ENCODE peak calls at places on chromosomes 11 and 22, in six cellular contexts. V is left ventricle myocardium inferior, J is colonic mucosa, L is endothelial cell, F is tibial artery, E is glutamatergic neuron. W is an unnamed sample.

GRCh38 chr11:75565221-75565814 is 3.3 kb downstream of the SERPINH1 start:
- DNase-seq in V (peak), J (no peak), L (no peak), F (peak), E (no peak), W (no peak)

GRCh38 chr11:70526116-70527045 is 128.1 kb downstream of the CTTN start:
- DNase-seq in V (no peak), J (no peak), L (no peak), F (no peak), E (peak), W (no peak)

GRCh38 chr11:22666700-22667439 is 459 bp downstream of the GAS2 start:
- DNase-seq in V (peak), J (peak), L (peak), F (no peak), E (peak), W (no peak)

GRCh38 chr22:32649515-32650200 is 151.8 kb upstream of the TIMP3 start:
- DNase-seq in V (no peak), J (no peak), L (no peak), F (peak), E (no peak), W (no peak)

GRCh38 chr11:35177370-35177769 is 38.4 kb downstream of the CD44 start:
- DNase-seq in V (no peak), J (no peak), L (no peak), F (no peak), E (no peak), W (no peak)

GRCh38 chr22:44330727-44331660 is 18.2 kb upstream of the SHISAL1 start:
- DNase-seq in V (no peak), J (no peak), L (peak), F (no peak), E (peak), W (no peak)

GRCh38 chr22:33400061-33400840 is 342.1 kb upstream of the SYN3 start:
- DNase-seq in V (no peak), J (no peak), L (no peak), F (no peak), E (no peak), W (no peak)

GRCh38 chr11:44047931-44048431 is at the start of gene ACCSL:
- DNase-seq in V (no peak), J (no peak), L (no peak), F (no peak), E (no peak), W (no peak)

GRCh38 chr11:34165786-34166557 is 60.5 kb downstream of the NAT10 start:
- DNase-seq in V (no peak), J (no peak), L (no peak), F (no peak), E (no peak), W (no peak)

GRCh38 chr11:79219186-79220045 is 221.4 kb downstream of the TENM4 start:
- DNase-seq in V (no peak), J (no peak), L (no peak), F (no peak), E (no peak), W (no peak)

GRCh38 chr22:24529898-24530297 is 25.0 kb downstream of the GUCD1 start:
- DNase-seq in V (no peak), J (no peak), L (no peak), F (no peak), E (no peak), W (no peak)

GRCh38 chr22:33785283-33785991 is 134.8 kb downstream of the LARGE1 start:
- DNase-seq in V (no peak), J (no peak), L (no peak), F (no peak), E (no peak), W (no peak)

GRCh38 chr11:132451942-132452601 is 1080.2 kb downstream of the OPCML start:
- DNase-seq in V (no peak), J (no peak), L (no peak), F (no peak), E (no peak), W (no peak)

GRCh38 chr22:35076648-35077047 is 10.7 kb downstream of the ISX start:
- DNase-seq in V (no peak), J (no peak), L (no peak), F (no peak), E (no peak), W (no peak)

DNA sequence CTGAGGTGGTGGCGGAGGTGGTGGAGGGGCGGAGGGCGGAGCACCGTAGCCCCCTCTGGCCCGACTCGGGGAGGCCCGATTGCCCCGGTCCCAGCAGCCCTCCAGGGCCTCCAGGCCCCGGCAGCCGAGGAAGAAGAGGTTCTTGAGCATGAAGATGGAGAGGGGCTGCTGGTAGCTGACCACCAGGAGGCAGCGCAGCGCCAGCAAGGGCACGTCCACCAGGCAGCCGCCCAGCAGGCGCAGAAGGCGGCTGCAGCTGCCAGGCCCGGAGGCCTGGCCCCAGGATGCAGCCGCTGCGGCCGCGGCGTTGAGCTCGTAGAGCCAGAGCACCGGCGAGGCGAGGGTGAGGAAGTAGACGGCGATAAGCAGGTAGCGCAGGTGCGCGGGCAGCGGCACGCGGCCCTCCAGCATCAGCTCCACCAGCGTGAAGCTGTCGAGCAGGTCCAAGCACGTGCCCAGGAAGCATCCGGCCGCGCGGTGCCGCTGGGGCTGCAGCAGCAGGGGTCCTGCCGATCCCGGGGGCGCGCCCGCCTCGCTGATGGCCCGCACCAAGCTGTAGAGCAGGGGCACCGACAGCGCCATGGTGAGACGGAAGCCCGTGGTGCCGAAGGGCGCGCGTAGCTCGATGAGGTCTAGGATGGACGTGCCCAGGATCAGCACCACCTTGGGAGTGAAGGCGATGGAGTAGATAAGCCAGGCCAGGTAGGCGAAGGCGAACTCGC is 1.5 kb downstream of the TMEM121B start:
- DNase-seq in V (peak), J (peak), L (peak), F (no peak), E (peak), W (no peak)
- TF ChIP-seq CTCF in V (peak), J (peak), L (peak), F (no peak), E (peak), W (no peak)

DNA sequence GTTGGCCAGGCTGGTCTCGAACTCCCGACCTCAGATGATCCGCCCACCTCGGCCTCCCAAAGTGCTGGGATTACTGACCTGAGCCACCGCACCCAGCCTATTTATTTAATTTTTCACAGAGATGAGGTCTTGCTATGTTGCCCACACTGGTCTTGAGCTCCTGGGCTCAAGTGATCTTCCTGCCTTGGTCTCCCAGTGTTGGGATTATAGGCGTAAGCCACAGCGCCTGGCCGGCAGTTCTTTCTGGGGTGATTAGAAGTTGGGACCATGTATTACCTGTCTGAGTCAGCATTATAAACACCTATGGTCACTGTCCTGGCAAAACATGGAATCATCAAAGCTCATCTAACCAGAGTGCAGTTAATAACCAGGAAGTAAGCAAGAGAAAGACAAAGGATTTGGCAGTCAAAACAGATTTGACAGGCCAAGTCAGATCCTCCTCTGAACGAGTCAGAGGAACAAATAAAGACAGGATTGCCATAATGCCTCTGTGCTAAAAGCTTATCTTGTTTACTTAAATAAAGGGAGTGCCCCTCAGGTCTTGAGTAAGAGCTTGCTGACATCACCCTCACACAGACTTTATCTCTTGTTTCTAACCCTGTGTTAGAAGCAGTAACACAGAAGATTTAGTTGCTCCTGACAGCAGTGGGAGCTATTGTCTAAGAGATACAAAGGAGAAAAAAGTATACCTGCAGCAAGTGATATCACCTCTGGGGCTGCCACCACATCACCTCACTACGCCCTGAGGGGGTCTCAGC is 3.7 kb downstream of the SERPIND1 start:
- DNase-seq in V (no peak), J (peak), L (no peak), F (no peak), E (no peak), W (peak)
- TF ChIP-seq CTCF in V (no peak), J (no peak), L (no peak), F (no peak), E (no peak), W (peak)

DNA sequence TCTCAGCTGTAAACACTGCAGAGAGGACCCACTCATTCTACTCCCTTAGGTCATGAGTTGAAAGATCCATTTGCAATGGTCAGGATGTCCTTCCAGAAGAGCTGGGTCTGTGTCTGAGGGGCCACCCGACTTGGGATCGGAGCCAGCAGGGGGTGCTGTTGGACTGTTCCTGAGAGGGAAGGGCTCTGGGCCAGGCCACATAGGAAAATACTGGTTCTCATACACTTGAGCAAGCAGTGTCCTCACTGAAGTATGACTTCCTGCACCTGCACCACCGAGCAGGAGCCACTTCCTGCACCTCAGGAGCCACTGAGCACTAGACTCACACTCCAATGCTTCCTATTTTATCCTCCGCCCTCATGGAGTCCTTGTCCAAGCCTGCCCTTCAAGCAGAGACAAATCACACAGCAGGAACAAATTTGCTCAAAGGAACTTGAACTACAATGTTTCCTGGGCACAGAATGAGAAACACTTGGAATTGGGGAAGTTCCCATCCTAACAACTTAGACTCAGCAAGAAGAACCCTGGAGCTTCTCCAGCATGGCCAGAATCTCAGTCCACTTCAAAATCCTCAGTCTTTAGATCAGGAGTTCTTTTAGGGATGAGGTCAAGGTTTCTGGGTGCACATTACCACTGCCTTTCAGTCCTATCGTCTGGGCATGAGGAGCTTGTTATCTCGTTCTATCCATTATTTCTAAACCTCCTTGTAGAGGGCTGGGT is 36.6 kb upstream of the VPREB1 start:
- DNase-seq in V (peak), J (peak), L (peak), F (peak), E (peak), W (peak)
- TF ChIP-seq CTCF in V (peak), J (peak), L (peak), F (peak), E (peak), W (peak)

GRCh38 chr22:36350751-36351594 is 36.8 kb downstream of the MYH9 start:
- DNase-seq in V (no peak), J (peak), L (no peak), F (no peak), E (no peak), W (no peak)
- TF ChIP-seq CTCF in V (no peak), J (no peak), L (no peak), F (no peak), E (no peak), W (peak)

DNA sequence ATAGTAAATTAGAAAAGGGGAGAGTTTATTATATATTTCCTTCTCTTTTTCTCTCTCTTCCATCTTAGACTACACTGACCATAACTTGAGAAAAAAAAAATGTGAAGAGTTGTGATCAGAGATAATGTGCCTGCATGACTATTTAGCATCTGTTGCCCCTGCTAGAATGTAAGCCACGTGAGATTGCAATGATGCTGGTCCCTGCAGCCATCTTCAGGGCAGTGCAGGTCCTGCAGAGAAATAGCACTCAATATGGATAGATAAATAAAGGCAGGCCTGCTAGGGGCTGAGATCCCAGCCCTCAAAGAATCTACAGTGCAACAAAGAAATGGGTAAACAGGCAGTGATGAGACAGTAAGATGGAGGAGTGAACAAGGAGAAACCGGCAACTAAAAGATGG is 7.8 kb upstream of the DKK3 start:
- DNase-seq in V (no peak), J (no peak), L (no peak), F (no peak), E (no peak), W (no peak)
- TF ChIP-seq CTCF in V (peak), J (no peak), L (no peak), F (no peak), E (no peak), W (peak)

DNA sequence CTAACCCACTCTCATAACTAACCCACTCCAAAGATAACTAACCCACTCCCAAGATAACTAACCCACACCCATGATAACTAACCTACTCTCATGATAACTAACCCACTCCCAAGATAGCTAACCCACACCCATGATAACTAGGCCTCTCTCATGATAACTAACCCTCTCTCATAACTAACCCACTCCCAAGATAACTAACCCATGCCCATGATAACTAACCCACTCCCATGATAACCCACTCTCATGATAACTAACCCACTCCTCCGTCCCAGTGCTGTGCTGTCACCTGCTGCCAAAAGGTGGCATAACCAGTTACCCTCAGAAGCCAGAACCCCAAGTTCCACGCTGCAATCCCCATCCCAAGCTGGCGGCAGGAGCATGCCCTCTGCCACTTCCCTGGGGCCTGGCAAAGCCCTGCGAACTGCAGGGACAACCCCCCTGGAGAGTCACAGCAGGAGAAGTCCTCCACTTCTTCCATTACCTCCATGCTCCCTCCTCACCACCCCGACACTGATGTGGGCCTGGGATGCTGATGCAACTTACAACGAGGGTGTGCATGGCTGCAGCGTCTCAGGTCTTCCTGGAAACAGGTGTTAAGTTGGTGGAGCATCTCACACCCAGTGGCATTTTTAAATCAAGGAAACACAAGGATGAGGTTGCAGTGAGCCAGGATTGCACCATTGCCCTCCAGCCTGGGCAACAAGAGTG is 30.8 kb upstream of the CELSR1 start:
- DNase-seq in V (peak), J (no peak), L (no peak), F (no peak), E (no peak), W (no peak)
- TF ChIP-seq CTCF in V (no peak), J (no peak), L (no peak), F (no peak), E (no peak), W (no peak)

W was measured in AG09319.